ENCODE peak calls at places on chromosomes 7 and 10, in five cellular contexts. X, E, Y, Z and K are unnamed samples.

GRCh38 chr7:67653856-67654442 is 657.3 kb downstream of the TYW1 start:
- DNase-seq in X (no peak), E (no peak), Y (no peak), Z (no peak), K (no peak)

GRCh38 chr10:78685466-78686163 is 383.2 kb upstream of the ZMIZ1 start:
- DNase-seq in X (no peak), E (peak; percentile 11), Y (peak; percentile 38), Z (no peak), K (no peak)

GRCh38 chr7:140358771-140359095 is 39.6 kb downstream of the SLC37A3 start:
- DNase-seq in X (no peak), E (no peak), Y (no peak), Z (no peak), K (no peak)

GRCh38 chr10:124145109-124145860 is 51.9 kb upstream of the CHST15 start:
- DNase-seq in X (peak; percentile 54), E (no peak), Y (no peak), Z (peak; percentile 12), K (no peak)

GRCh38 chr7:112866424-112866823 is 76.2 kb upstream of the TMEM168 start:
- DNase-seq in X (no peak), E (no peak), Y (no peak), Z (peak; percentile 38), K (no peak)

GRCh38 chr7:43509906-43510305 is 73.0 kb upstream of the STK17A start:
- DNase-seq in X (no peak), E (no peak), Y (no peak), Z (peak; percentile 63), K (no peak)

GRCh38 chr7:110539216-110539615 is 551.7 kb upstream of the LRRN3 start:
- DNase-seq in X (no peak), E (no peak), Y (peak; percentile 81), Z (peak; percentile 22), K (no peak)

GRCh38 chr10:70087641-70088040 is 35.0 kb downstream of the MACROH2A2 start:
- DNase-seq in X (no peak), E (no peak), Y (no peak), Z (no peak), K (no peak)

GRCh38 chr7:151179287-151179860 is 7.7 kb downstream of the ASB10 start:
- DNase-seq in X (no peak), E (no peak), Y (no peak), Z (no peak), K (no peak)

GRCh38 chr10:905503-905902 is 26.0 kb downstream of the LARP4B start:
- DNase-seq in X (no peak), E (no peak), Y (no peak), Z (peak; percentile 8), K (no peak)

GRCh38 chr10:20839141-20839540 is 58.0 kb downstream of the NEBL start:
- DNase-seq in X (no peak), E (no peak), Y (no peak), Z (peak; percentile 89), K (no peak)

GRCh38 chr10:52098130-52098529 is 216.0 kb upstream of the DKK1 start:
- DNase-seq in X (no peak), E (no peak), Y (no peak), Z (no peak), K (no peak)

GRCh38 chr10:46541735-46542566 is 14.5 kb downstream of the GPRIN2 start:
- DNase-seq in X (no peak), E (peak; percentile 77), Y (no peak), Z (no peak), K (no peak)

GRCh38 chr7:46396501-46396900 is 475.4 kb upstream of the IGFBP3 start:
- DNase-seq in X (no peak), E (no peak), Y (no peak), Z (no peak), K (no peak)

GRCh38 chr7:70417061-70417655 is 714.8 kb upstream of the GALNT17 start:
- DNase-seq in X (no peak), E (no peak), Y (no peak), Z (no peak), K (no peak)

GRCh38 chr7:34430456-34430855 is 227.6 kb upstream of the NPSR1 start:
- DNase-seq in X (no peak), E (peak; percentile 30), Y (peak; percentile 44), Z (peak; percentile 55), K (peak; percentile 20)

GRCh38 chr10:97426776-97427570 is 982 bp downstream of the PGAM1 start:
- DNase-seq in X (no peak), E (peak; percentile 40), Y (no peak), Z (no peak), K (no peak)

GRCh38 chr7:150379590-150380379 is 655 bp downstream of the ZNF775 start:
- DNase-seq in X (no peak), E (peak; percentile 22), Y (no peak), Z (peak; percentile 21), K (no peak)

GRCh38 chr10:93995598-93996271 is 2.0 kb downstream of the PLCE1 start:
- DNase-seq in X (no peak), E (no peak), Y (peak; percentile 68), Z (peak; percentile 64), K (no peak)
- H3K4me3 ChIP-seq in X (no peak overlapping the region), E (peak overlapping the region; percentile 63), Y (no peak overlapping the region), Z (no peak overlapping the region), K (no peak overlapping the region)

GRCh38 chr7:127903913-127904705 is 127.1 kb downstream of the LRRC4 start:
- DNase-seq in X (no peak), E (no peak), Y (no peak), Z (no peak), K (no peak)
- H3K4me1 ChIP-seq in X (peaks cover 19% of the 10 kb centered on the region), E (peaks cover 5% of the 10 kb centered on the region), Y (peaks cover 21% of the 10 kb centered on the region), Z (peaks cover 25% of the 10 kb centered on the region), K (peaks cover 4% of the 10 kb centered on the region)

DNA sequence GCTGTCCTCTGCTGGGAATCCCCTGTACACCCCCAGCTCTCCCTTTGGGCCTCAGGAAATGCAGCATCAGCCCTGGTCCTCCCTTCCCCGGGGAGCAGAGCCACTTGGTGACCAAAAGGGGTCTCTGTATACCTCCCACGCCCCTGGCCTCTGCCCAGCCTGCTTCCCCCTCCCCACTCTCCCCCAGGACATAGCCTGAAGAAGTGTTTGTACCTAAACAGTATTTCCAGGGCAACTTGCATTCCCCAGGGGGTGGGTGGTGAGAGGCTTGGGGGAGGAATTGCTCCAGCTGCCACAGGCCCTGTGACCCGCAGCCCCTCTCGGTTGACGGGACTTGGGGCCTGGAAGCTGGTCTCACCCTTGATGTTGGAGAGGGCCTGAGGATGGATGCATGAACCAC is 39.3 kb downstream of the TMEM270 start:
- DNase-seq in X (no peak), E (no peak), Y (no peak), Z (no peak), K (no peak)
- H3K4me3 ChIP-seq in X (no peak overlapping the region), E (no peak overlapping the region), Y (no peak overlapping the region), Z (no peak overlapping the region), K (no peak overlapping the region)

DNA sequence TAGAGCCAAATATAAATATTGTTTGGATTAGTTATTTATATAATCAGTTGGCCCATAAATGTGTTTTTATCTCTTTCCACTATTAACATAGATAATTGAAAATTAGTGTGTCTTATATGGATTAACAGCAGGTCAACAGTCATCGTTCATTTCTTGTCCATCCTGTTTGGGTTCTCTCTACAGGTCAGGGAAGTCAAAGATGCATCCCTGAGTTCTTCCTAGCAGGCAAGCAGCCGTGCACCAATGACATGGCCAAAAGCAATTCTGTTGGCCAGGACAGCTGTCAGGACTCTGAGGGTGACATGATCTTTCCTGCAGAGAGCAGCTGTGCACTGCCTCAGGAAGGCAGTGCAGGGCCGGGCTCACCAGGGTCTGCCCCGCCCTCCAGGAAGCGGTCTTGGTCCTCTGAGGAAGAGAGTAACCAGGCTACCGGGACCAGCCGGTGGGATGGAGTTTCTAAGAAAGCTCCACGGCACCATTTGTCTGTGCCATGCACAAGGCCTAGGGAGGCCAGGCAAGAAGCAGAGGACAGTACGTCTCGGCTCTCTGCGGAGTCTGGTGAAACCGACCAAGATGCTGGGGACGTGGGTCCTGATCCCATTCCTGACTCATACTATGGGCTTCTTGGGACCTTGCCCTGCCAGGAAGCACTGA is 15.9 kb downstream of the FBH1 start:
- DNase-seq in X (peak; percentile 35), E (no peak), Y (no peak), Z (no peak), K (no peak)
- H3K4me1 ChIP-seq in X (peaks cover 35% of the 10 kb centered on the region), E (no peaks in the 10 kb centered on the region), Y (no peaks in the 10 kb centered on the region), Z (peaks cover 5% of the 10 kb centered on the region), K (no peaks in the 10 kb centered on the region)

DNA sequence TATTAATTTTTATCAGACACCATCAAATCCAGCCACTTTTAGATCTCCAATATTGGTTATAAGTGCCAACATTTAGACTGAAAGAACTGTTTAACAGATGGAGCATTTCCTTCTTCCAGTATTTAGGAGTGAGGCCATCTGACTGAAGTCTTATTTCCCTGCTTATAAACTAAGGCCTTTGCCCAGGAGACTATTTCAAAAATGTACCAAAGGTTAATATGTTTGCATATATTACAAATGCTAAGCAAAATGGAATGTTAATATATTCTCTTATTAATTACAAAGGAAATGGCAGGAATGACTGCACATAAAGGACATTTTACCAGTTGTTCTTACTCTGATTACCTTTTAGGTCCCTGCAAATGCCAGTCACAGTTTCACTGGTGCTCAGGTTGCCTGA is 238.9 kb upstream of the PLXNA4 start:
- DNase-seq in X (no peak), E (no peak), Y (peak; percentile 12), Z (no peak), K (no peak)
- H3K4me3 ChIP-seq in X (no peak overlapping the region), E (no peak overlapping the region), Y (no peak overlapping the region), Z (no peak overlapping the region), K (no peak overlapping the region)